ENCODE peak calls at places on chromosome 7, in ten cellular contexts. G is H1, T is A549, K is SK-N-SH, V is WTC11, H is HCT116, B is HepG2, U is K562, L is GM12878, S is endothelial cell of umbilical vein. J is an unnamed sample.

GRCh38 chr7:2079332-2080068 is 153.2 kb downstream of the MAD1L1 start:
- DNase-seq in S (no peak), G (no peak), U (peak), K (peak), T (no peak), B (no peak), H (no peak), L (no peak), V (no peak), J (peak)

GRCh38 chr7:85135931-85136330 is 50.9 kb downstream of the SEMA3D start:
- DNase-seq in K (no peak), U (no peak), G (no peak), B (no peak), T (no peak), H (no peak), V (no peak), L (no peak), S (peak), J (no peak)

GRCh38 chr7:158885624-158886023 is 29.3 kb downstream of the DYNC2I1 start:
- DNase-seq in H (no peak), V (no peak), G (no peak), U (peak), L (no peak), S (peak), T (peak), K (peak), B (peak), J (peak)

GRCh38 chr7:148982596-148983219 is 45.6 kb downstream of the PDIA4 start:
- DNase-seq in V (no peak), T (peak), B (no peak), L (no peak), G (no peak), K (peak), U (peak), H (no peak), S (peak), J (peak)

GRCh38 chr7:44473295-44473694 is 17.2 kb downstream of the NUDCD3 start:
- DNase-seq in V (no peak), G (no peak), T (peak), S (no peak), H (no peak), B (peak), K (no peak), L (no peak), U (peak), J (no peak)

GRCh38 chr7:102991540-102992214 is 78.9 kb downstream of the LRRC17 start:
- DNase-seq in U (peak), V (no peak), H (peak), T (peak), K (peak), S (peak), L (no peak), G (no peak), B (peak), J (peak)

GRCh38 chr7:123792547-123792946 is 43.7 kb upstream of the WASL start:
- DNase-seq in V (no peak), K (no peak), T (no peak), G (no peak), L (no peak), H (no peak), U (no peak), S (no peak), B (no peak), J (no peak)

GRCh38 chr7:36686499-36686898 is 37.8 kb downstream of the AOAH start:
- DNase-seq in L (no peak), V (no peak), U (no peak), T (no peak), G (no peak), H (peak), S (no peak), K (no peak), B (no peak), J (peak)

GRCh38 chr7:36266683-36267082 is 113.6 kb downstream of the EEPD1 start:
- DNase-seq in V (no peak), T (peak), G (no peak), H (no peak), K (no peak), L (no peak), B (peak), S (no peak), U (no peak), J (no peak)

GRCh38 chr7:7425321-7425720 is 110.4 kb downstream of the COL28A1 start:
- DNase-seq in K (no peak), V (no peak), U (no peak), G (no peak), T (no peak), L (no peak), H (no peak), S (no peak), B (no peak), J (no peak)

GRCh38 chr7:786472-787255 is 45.6 kb upstream of the SUN1 start:
- DNase-seq in U (peak), S (peak), B (peak), T (peak), K (peak), G (peak), L (no peak), V (peak), H (peak), J (peak)

GRCh38 chr7:117489911-117490310 is 10.1 kb downstream of the CFTR start:
- DNase-seq in T (peak), B (peak), K (no peak), S (no peak), G (no peak), L (no peak), H (no peak), V (no peak), U (no peak), J (no peak)

GRCh38 chr7:143958781-143959180 is 4.1 kb downstream of the OR2F1 start:
- DNase-seq in L (no peak), T (no peak), B (peak), S (no peak), H (no peak), G (no peak), K (no peak), U (no peak), V (no peak), J (no peak)

GRCh38 chr7:5143935-5144903 is 45.8 kb upstream of the WIPI2 start:
- DNase-seq in U (peak), K (peak), S (no peak), L (peak), V (peak), B (no peak), G (no peak), T (no peak), H (no peak), J (peak)

GRCh38 chr7:75626954-75627353 is 111.8 kb downstream of the HIP1 start:
- DNase-seq in B (no peak), G (no peak), L (no peak), K (no peak), U (no peak), H (no peak), V (no peak), S (no peak), T (no peak), J (no peak)

GRCh38 chr7:44396931-44397525 is 71.6 kb upstream of the CAMK2B start:
- DNase-seq in T (no peak), L (no peak), U (no peak), S (no peak), K (no peak), V (no peak), B (no peak), H (no peak), G (no peak), J (no peak)

GRCh38 chr7:154416714-154417113 is 364.5 kb downstream of the DPP6 start:
- DNase-seq in L (no peak), T (no peak), G (no peak), B (no peak), K (no peak), H (no peak), V (no peak), U (no peak), S (no peak), J (no peak)

GRCh38 chr7:25259487-25260243 is 31.4 kb upstream of the NPVF start:
- DNase-seq in G (peak), U (peak), B (peak), K (peak), T (peak), L (no peak), V (peak), H (peak), S (peak), J (peak)

GRCh38 chr7:55249332-55249731 is 115.8 kb upstream of the LANCL2 start:
- DNase-seq in U (no peak), V (no peak), L (no peak), K (no peak), G (no peak), B (no peak), T (no peak), H (no peak), S (no peak), J (no peak)

GRCh38 chr7:44530990-44531389 is 10.1 kb downstream of the NPC1L1 start:
- DNase-seq in K (no peak), B (no peak), S (no peak), H (no peak), T (no peak), U (no peak), L (no peak), V (no peak), G (no peak), J (no peak)

GRCh38 chr7:24825931-24826661 is 68.8 kb upstream of the GSDME start:
- DNase-seq in L (no peak), V (no peak), H (peak), G (no peak), K (no peak), T (peak), B (peak), S (peak), U (peak), J (no peak)

GRCh38 chr7:40833541-40834234 is 698.9 kb downstream of the SUGCT start:
- DNase-seq in T (no peak), B (no peak), U (no peak), S (peak), L (no peak), H (no peak), V (no peak), K (no peak), G (no peak), J (no peak)

GRCh38 chr7:128094111-128094570 is 62.9 kb upstream of the LRRC4 start:
- DNase-seq in G (no peak), U (no peak), L (no peak), T (no peak), H (no peak), K (no peak), S (no peak), B (no peak), V (no peak), J (no peak)

GRCh38 chr7:116249969-116250553 is 39.7 kb downstream of the TES start:
- DNase-seq in G (no peak), U (peak), B (peak), V (peak), T (peak), H (peak), L (no peak), K (peak), S (peak), J (peak)

GRCh38 chr7:135236727-135237126 is 3.1 kb downstream of the STRA8 start:
- DNase-seq in T (no peak), K (no peak), H (no peak), L (peak), V (no peak), G (no peak), B (no peak), S (no peak), U (no peak), J (peak)

GRCh38 chr7:151876899-151877777 is at the start of gene PRKAG2:
- DNase-seq in V (peak), G (no peak), T (peak), L (no peak), U (no peak), S (peak), B (no peak), K (peak), H (no peak), J (peak)
- TF ChIP-seq CTCF in V (no peak), G (no peak), T (peak), L (no peak), U (no peak), S (no peak), B (peak), K (peak), H (no peak), J (no peak)

GRCh38 chr7:152177696-152178404 is 152.4 kb downstream of the GALNT11 start:
- DNase-seq in T (no peak), H (no peak), B (no peak), S (peak), L (no peak), G (no peak), U (no peak), V (no peak), K (no peak), J (no peak)
- TF ChIP-seq MAX in T (no peak), H (no peak), B (no peak), S (no peak), L (no peak), G (no peak), U (no peak), V (no peak), K (no peak), J (no peak)

GRCh38 chr7:87567052-87567451 is 33.6 kb downstream of the ABCB1 start:
- DNase-seq in S (no peak), H (no peak), K (no peak), U (no peak), V (no peak), L (no peak), G (no peak), T (no peak), B (no peak), J (no peak)

GRCh38 chr7:87565877-87566276 is 34.8 kb downstream of the ABCB1 start:
- DNase-seq in S (no peak), G (no peak), U (no peak), T (no peak), V (no peak), B (no peak), K (no peak), H (no peak), L (no peak), J (no peak)

GRCh38 chr7:87566311-87566710 is 34.4 kb downstream of the ABCB1 start:
- DNase-seq in S (no peak), V (no peak), L (no peak), G (no peak), H (no peak), B (no peak), U (no peak), K (no peak), T (no peak), J (no peak)

GRCh38 chr7:87561702-87562101 is 39.0 kb downstream of the ABCB1 start:
- DNase-seq in U (no peak), L (no peak), T (no peak), S (no peak), B (no peak), V (no peak), K (no peak), G (no peak), H (no peak), J (no peak)

DNA sequence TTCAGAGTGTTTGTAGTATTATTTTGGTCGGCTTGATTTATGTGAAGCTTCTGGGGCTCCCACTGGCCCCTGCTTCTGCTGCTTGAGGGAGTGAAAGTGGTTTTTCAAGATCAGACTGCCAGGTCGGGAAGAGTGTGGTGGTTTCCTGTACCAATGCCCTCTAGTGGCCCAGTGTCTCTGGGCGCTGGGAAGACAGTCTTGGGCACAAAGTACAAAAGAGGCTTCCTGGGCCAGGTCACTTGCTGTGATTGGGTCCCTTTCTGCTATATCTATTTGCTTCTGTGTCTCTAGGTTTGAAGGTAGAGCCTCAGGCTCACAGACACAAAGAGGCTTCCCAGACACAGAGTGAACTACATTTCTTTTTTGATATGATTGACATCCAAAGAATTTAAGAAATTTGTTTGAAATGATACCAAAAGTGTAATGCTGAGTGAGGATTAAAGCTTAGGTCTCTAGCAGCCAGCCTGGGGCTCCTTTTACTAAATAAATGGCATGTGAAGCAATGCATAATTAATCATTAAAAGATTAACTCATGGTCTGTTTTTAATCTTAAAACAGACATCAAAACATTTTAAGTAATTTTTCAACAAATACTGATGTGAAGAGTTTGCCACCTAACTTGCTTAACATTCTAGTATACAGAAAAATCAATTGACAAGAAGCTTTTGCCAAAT is 36.3 kb downstream of the ABCB1 start:
- DNase-seq in G (peak), L (no peak), B (peak), T (peak), V (peak), H (peak), S (peak), U (peak), K (peak), J (peak)
- TF ChIP-seq CTCF in G (peak), L (peak), B (peak), T (peak), V (peak), H (peak), S (peak), U (peak), K (peak), J (peak)

GRCh38 chr7:112174192-112174591 is 32.0 kb downstream of the DOCK4 start:
- DNase-seq in T (no peak), H (no peak), L (no peak), B (no peak), G (no peak), U (no peak), K (no peak), S (no peak), V (no peak), J (no peak)

GRCh38 chr7:112171673-112172072 is 34.5 kb downstream of the DOCK4 start:
- DNase-seq in T (no peak), H (no peak), K (no peak), S (no peak), U (no peak), B (no peak), G (no peak), V (no peak), L (no peak), J (no peak)

GRCh38 chr7:112176693-112177415 is 29.3 kb downstream of the DOCK4 start:
- DNase-seq in B (peak), K (no peak), H (no peak), L (no peak), V (no peak), G (no peak), U (no peak), T (no peak), S (peak), J (no peak)

GRCh38 chr7:112176241-112176640 is 30.0 kb downstream of the DOCK4 start:
- DNase-seq in H (no peak), G (no peak), B (no peak), S (peak), U (no peak), L (no peak), K (no peak), T (no peak), V (no peak), J (no peak)

GRCh38 chr7:112173214-112173905 is 32.8 kb downstream of the DOCK4 start:
- DNase-seq in U (no peak), T (no peak), G (no peak), L (no peak), K (no peak), H (no peak), S (peak), V (no peak), B (no peak), J (no peak)
- TF ChIP-seq MAX in U (no peak), T (no peak), G (no peak), L (no peak), K (no peak), H (no peak), S (no peak), V (no peak), B (no peak), J (no peak)

DNA sequence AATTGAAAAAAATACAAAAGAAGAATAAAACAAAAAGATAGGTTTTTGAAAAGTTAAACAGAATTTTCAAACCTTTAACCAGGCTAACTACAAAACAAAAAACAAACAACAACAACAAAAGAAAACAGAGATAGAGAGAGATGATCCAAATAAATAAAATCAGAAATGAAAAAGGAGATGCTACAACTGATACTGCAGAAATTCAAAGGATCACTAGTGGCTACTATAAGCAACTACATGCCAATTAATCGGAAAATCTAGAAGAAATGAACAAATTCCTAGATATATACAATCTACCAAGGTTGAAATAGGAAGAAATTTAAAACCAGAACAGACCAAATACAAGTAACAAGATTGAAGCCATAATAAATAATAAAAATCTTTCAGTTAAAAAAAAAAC is 326.8 kb upstream of the VSTM2A start:
- DNase-seq in U (no peak), V (no peak), L (no peak), T (no peak), B (no peak), G (no peak), S (no peak), H (no peak), K (no peak), J (no peak)
- TF ChIP-seq CTCF in U (no peak), V (no peak), L (no peak), T (no peak), B (no peak), G (no peak), S (no peak), H (no peak), K (no peak), J (no peak)

GRCh38 chr7:21580073-21580521 is 37.3 kb downstream of the DNAH11 start:
- DNase-seq in V (no peak), T (peak), B (no peak), U (no peak), H (no peak), G (no peak), S (peak), K (no peak), L (peak), J (peak)
- TF ChIP-seq MAX in V (no peak), T (no peak), B (no peak), U (no peak), H (no peak), G (no peak), S (no peak), K (no peak), L (no peak), J (no peak)

J was measured in NB4.